ENCODE peak calls at places on chromosomes 3 and 15, in seven cellular contexts. O, U, N, D, K, Y and L are unnamed samples.

GRCh38 chr3:120013481-120013880 is 80.8 kb downstream of the GSK3B start:
- DNase-seq in O (no peak), U (no peak), N (no peak), D (peak), K (no peak), Y (no peak), L (no peak)

GRCh38 chr3:14000556-14000955 is 120.7 kb upstream of the WNT7A start:
- DNase-seq in Y (no peak), N (no peak), O (no peak), D (peak), U (no peak), K (no peak), L (no peak)

GRCh38 chr15:63473749-63473998 is 30.7 kb upstream of the USP3 start:
- DNase-seq in N (no peak), D (no peak), Y (no peak), O (no peak), K (no peak), U (no peak), L (no peak)

GRCh38 chr3:136817448-136817847 is 1.5 kb upstream of the SLC35G2 start:
- DNase-seq in N (no peak), D (no peak), Y (no peak), K (no peak), U (no peak), O (no peak), L (no peak)

GRCh38 chr15:42088801-42089640 is 5.3 kb downstream of the PLA2G4D start:
- DNase-seq in U (no peak), O (no peak), N (no peak), Y (no peak), D (no peak), K (no peak), L (no peak)

GRCh38 chr3:42654331-42655201 is 1.1 kb downstream of the ZBTB47 start:
- DNase-seq in N (peak), O (no peak), U (no peak), D (peak), K (peak), Y (no peak), L (no peak)

GRCh38 chr15:50767332-50767861 is 1.9 kb upstream of the SPPL2A start:
- DNase-seq in O (no peak), K (no peak), D (no peak), N (no peak), Y (no peak), U (no peak), L (peak)

GRCh38 chr3:193974591-193974990 is 161.4 kb upstream of the HES1 start:
- DNase-seq in K (no peak), Y (no peak), U (no peak), D (peak), O (no peak), N (no peak), L (no peak)

GRCh38 chr3:123025642-123026521 is 1.7 kb downstream of the SEMA5B start:
- DNase-seq in D (no peak), O (no peak), N (peak), Y (no peak), K (peak), U (no peak), L (no peak)

GRCh38 chr3:73546961-73547360 is 77.8 kb downstream of the PDZRN3 start:
- DNase-seq in Y (no peak), U (no peak), O (no peak), N (no peak), D (peak), K (no peak), L (no peak)

GRCh38 chr3:89690649-89691048 is 583.2 kb downstream of the EPHA3 start:
- DNase-seq in O (no peak), D (peak), U (no peak), K (no peak), N (no peak), Y (no peak), L (no peak)

GRCh38 chr3:177300039-177300833 is 103.0 kb upstream of the TBL1XR1 start:
- DNase-seq in K (no peak), N (peak), Y (no peak), D (peak), O (no peak), U (no peak), L (peak)

GRCh38 chr3:83523470-83524073 is 1435.2 kb upstream of the CADM2 start:
- DNase-seq in K (peak), D (peak), O (no peak), U (no peak), N (no peak), Y (peak), L (peak)

GRCh38 chr3:122679467-122680291 is 960 bp upstream of the PARP14 start:
- DNase-seq in N (peak), D (peak), O (peak), U (no peak), Y (no peak), K (peak), L (peak)

GRCh38 chr3:49199244-49199899 is 28.0 kb downstream of the KLHDC8B start:
- DNase-seq in K (peak), U (no peak), D (peak), N (peak), O (no peak), Y (no peak), L (no peak)

GRCh38 chr3:18376682-18377081 is 48.5 kb downstream of the SATB1 start:
- DNase-seq in O (no peak), K (no peak), N (no peak), D (no peak), Y (no peak), U (no peak), L (no peak)

GRCh38 chr3:141544697-141545096 is 57.9 kb downstream of the RASA2 start:
- DNase-seq in N (no peak), Y (no peak), D (no peak), O (no peak), K (no peak), U (no peak), L (no peak)